ENCODE peak calls at places on chromosomes 1 and 21, in six cellular contexts. I is heart right ventricle; R is lower lobe of right lung; L is ovary; Y is CD8-positive, alpha-beta T cell; X is foreskin keratinocyte. N is an unnamed sample. For H3K27me3, the result is how much of the 10 kb centered on the place peaks cover.

GRCh38 chr1:160829766-160830165 is 32.9 kb downstream of the CD244 start:
- DNase-seq in Y (no peak), X (no peak), L (no peak), R (no peak), I (no peak), N (no peak)

GRCh38 chr21:31383770-31384169 is 39.7 kb upstream of the TIAM1 start:
- DNase-seq in I (no peak), L (no peak), Y (no peak), R (no peak), X (no peak), N (no peak)

GRCh38 chr1:158686430-158687009 is at the start of gene SPTA1:
- DNase-seq in L (no peak), R (no peak), X (no peak), Y (no peak), I (no peak), N (no peak)

GRCh38 chr1:157249326-157249725 is 111.1 kb upstream of the ETV3 start:
- DNase-seq in X (peak), R (no peak), Y (no peak), I (no peak), L (no peak), N (no peak)

GRCh38 chr21:40660461-40660860 is 186.5 kb downstream of the DSCAM start:
- DNase-seq in Y (no peak), I (no peak), L (no peak), X (no peak), R (no peak), N (no peak)

GRCh38 chr1:175864625-175865024 is 121.2 kb upstream of the TNR start:
- DNase-seq in L (no peak), R (no peak), Y (no peak), I (no peak), X (no peak), N (no peak)

GRCh38 chr1:80624682-80625081 is 1176.1 kb upstream of the ADGRL2 start:
- DNase-seq in Y (no peak), I (no peak), L (no peak), R (no peak), X (peak), N (no peak)

GRCh38 chr1:186845581-186846210 is 16.9 kb downstream of the PLA2G4A start:
- DNase-seq in L (no peak), X (no peak), Y (no peak), R (no peak), I (no peak), N (no peak)

GRCh38 chr21:41204736-41205135 is 36.8 kb downstream of the BACE2 start:
- DNase-seq in R (no peak), X (no peak), I (no peak), L (no peak), Y (no peak), N (no peak)

GRCh38 chr1:100799954-100800612 is 80.5 kb downstream of the VCAM1 start:
- DNase-seq in Y (no peak), R (no peak), I (no peak), L (no peak), X (no peak), N (no peak)

GRCh38 chr21:43805275-43805800 is 16.0 kb downstream of the RRP1 start:
- DNase-seq in I (no peak), R (peak), L (no peak), Y (no peak), X (no peak), N (no peak)

GRCh38 chr1:17440074-17440826 is 773 bp upstream of the RCC2 start:
- DNase-seq in X (no peak), Y (no peak), R (no peak), I (no peak), L (no peak), N (no peak)

GRCh38 chr1:197180252-197180878 is 33.9 kb upstream of the ASPM start:
- DNase-seq in Y (no peak), I (no peak), X (peak), R (no peak), L (no peak), N (no peak)

GRCh38 chr1:10431065-10431730 is 965 bp downstream of the CENPS start:
- DNase-seq in R (no peak), I (no peak), X (no peak), L (no peak), Y (no peak), N (no peak)

GRCh38 chr1:79128726-79129125 is 122.2 kb upstream of the ADGRL4 start:
- DNase-seq in L (no peak), X (peak), Y (no peak), I (no peak), R (no peak), N (peak)

GRCh38 chr21:38925923-38926322 is 120.2 kb downstream of the ETS2 start:
- DNase-seq in L (peak), Y (no peak), X (peak), R (no peak), I (peak), N (peak)

GRCh38 chr1:233904979-233905415 is 521 bp downstream of the SLC35F3 start:
- DNase-seq in X (no peak), R (no peak), Y (no peak), I (no peak), L (no peak), N (no peak)

GRCh38 chr1:62038594-62039284 is 155.9 kb upstream of the L1TD1 start:
- DNase-seq in R (no peak), Y (no peak), L (no peak), X (no peak), I (no peak), N (no peak)

GRCh38 chr1:11881749-11882441 is 23.1 kb upstream of the NPPB start:
- DNase-seq in Y (no peak), I (no peak), X (no peak), L (no peak), R (no peak), N (no peak)

GRCh38 chr1:23422313-23422877 is 2.2 kb downstream of the TCEA3 start:
- DNase-seq in X (peak), L (peak), Y (peak), I (peak), R (peak), N (no peak)

GRCh38 chr1:235902638-235903542 is 36.2 kb upstream of the LYST start:
- DNase-seq in L (no peak), X (no peak), R (peak), Y (no peak), I (no peak), N (peak)

GRCh38 chr1:157312270-157312812 is 174.1 kb upstream of the ETV3 start:
- DNase-seq in I (no peak), L (no peak), R (no peak), X (no peak), Y (no peak), N (no peak)

GRCh38 chr1:55885619-55886018 is 670.5 kb upstream of the USP24 start:
- DNase-seq in L (no peak), R (no peak), I (no peak), Y (no peak), X (no peak), N (no peak)

GRCh38 chr1:17729248-17729647 is 25.9 kb upstream of the ACTL8 start:
- DNase-seq in X (no peak), R (no peak), Y (no peak), L (no peak), I (no peak), N (no peak)

DNA sequence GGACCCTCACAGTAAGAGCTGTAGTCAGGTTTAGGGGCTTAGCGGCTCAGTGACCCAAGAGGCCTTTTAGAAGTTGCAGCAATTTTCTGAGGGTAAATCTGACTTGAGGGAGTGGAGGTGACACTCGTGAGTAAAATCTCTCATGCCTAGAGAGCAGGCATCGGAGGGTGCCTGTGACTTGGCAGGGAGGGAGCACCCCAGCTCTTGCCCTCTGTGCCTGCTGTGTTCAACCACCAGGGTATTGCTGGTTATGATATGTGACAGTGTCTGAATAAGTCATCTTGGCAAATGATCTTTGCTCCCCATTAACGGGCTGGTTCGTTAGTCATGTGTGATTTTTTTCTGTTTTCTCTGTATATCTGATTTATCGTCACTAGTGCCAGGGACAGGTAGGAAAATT is 5.9 kb downstream of the MAN1C1 start:
- DNase-seq in I (no peak), R (no peak), X (no peak), Y (peak), L (no peak), N (no peak)
- H3K27me3 ChIP-seq in I (under half), R (under half), X (half or more), Y (under half), L (under half), N (under half)

DNA sequence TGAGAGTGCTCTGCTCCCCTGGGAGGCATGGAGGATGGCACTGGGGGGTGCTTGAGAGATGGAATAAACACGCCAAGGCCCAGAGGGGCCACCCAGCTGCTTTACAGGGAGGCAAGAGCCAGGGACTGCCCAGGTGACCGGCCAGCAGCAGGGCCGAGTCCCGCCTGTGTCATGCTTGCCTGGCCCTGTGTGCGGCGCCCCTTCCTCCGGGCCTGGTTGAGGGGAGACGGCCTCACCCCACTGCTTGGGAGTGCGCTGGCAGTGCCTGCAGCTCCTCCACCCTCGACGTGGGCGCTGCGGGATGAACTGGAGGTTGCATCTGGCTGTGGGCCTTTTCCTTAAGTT is 33.1 kb upstream of the COL6A2 start:
- DNase-seq in R (peak), L (peak), I (no peak), X (no peak), Y (peak), N (no peak)
- H3K27me3 ChIP-seq in R (half or more), L (under half), I (under half), X (under half), Y (under half), N (under half)

GRCh38 chr1:54499097-54500029 is 48.7 kb upstream of the ACOT11 start:
- DNase-seq in R (no peak), Y (peak), L (peak), I (no peak), X (no peak), N (no peak)
- H3K27me3 ChIP-seq in R (under half), Y (under half), L (under half), I (under half), X (under half), N (under half)

GRCh38 chr1:181972256-181972655 is 89.3 kb downstream of the ZNF648 start:
- DNase-seq in X (no peak), I (no peak), Y (no peak), L (no peak), R (no peak), N (no peak)

GRCh38 chr1:181969902-181970301 is 91.6 kb downstream of the ZNF648 start:
- DNase-seq in X (no peak), I (no peak), Y (no peak), R (no peak), L (no peak), N (no peak)

GRCh38 chr1:181971424-181971823 is 90.1 kb downstream of the ZNF648 start:
- DNase-seq in I (no peak), L (no peak), R (no peak), Y (no peak), X (no peak), N (no peak)
- H3K27me3 ChIP-seq in I (under half), L (under half), R (under half), Y (under half), X (under half), N (under half)

GRCh38 chr1:147076442-147076841 is 95.8 kb downstream of the PRKAB2 start:
- DNase-seq in I (no peak), R (no peak), X (no peak), Y (no peak), L (no peak), N (no peak)

GRCh38 chr1:147071142-147071541 is 101.1 kb downstream of the PRKAB2 start:
- DNase-seq in L (no peak), Y (no peak), X (no peak), R (no peak), I (no peak), N (no peak)

GRCh38 chr1:147073062-147073432 is 99.2 kb downstream of the PRKAB2 start:
- DNase-seq in L (no peak), X (no peak), Y (no peak), R (no peak), I (no peak), N (no peak)

GRCh38 chr1:147077081-147077480 is 95.2 kb downstream of the PRKAB2 start:
- DNase-seq in X (no peak), R (no peak), Y (no peak), L (no peak), I (no peak), N (no peak)

DNA sequence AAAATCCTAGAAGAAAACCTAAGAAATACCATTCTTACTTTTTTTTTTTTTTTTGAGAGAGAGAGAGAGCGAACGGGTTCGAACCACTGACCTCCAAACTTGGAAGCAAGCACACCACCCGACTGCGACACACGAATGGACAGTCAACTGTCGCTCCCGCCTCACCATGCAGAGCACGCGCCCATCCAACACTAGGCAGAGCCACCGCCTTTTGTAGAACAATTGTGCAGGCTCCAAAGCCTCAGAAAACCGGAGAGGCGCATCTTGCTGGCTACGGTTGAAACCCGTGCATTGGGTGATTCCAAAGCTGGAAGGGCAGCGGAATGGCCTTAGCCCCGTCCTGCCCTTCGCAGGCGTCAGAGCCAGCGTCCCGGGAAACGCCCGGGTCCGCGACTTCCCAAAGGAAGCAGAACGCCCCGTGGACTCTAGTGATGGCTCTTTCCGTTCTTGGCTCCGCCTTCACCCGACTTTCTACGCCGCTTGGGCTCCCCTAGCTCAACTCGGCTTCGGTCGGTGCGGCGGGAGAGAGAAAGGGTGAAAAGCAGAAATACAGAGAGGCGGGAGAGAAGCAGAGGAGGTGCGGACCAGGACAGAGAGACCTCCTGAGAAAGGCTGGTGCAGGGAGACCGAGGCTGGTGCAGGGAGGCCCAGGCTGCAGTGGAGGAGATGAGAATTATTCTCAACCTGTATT is 99.8 kb downstream of the PRKAB2 start:
- DNase-seq in X (peak), Y (no peak), L (no peak), R (no peak), I (no peak), N (no peak)
- H3K27me3 ChIP-seq in X (half or more), Y (under half), L (under half), R (half or more), I (half or more), N (under half)

GRCh38 chr1:151814971-151815545 is 9.8 kb upstream of the LINGO4 start:
- DNase-seq in R (no peak), L (no peak), Y (no peak), I (no peak), X (no peak), N (no peak)

GRCh38 chr1:151816548-151816947 is 11.3 kb upstream of the LINGO4 start:
- DNase-seq in R (no peak), X (no peak), Y (no peak), L (no peak), I (no peak), N (no peak)

GRCh38 chr1:151814426-151814825 is 9.2 kb upstream of the LINGO4 start:
- DNase-seq in Y (no peak), I (no peak), X (no peak), L (no peak), R (no peak), N (no peak)

GRCh38 chr1:151816964-151817730 is 11.9 kb upstream of the LINGO4 start:
- DNase-seq in Y (no peak), L (no peak), X (peak), I (no peak), R (no peak), N (no peak)

DNA sequence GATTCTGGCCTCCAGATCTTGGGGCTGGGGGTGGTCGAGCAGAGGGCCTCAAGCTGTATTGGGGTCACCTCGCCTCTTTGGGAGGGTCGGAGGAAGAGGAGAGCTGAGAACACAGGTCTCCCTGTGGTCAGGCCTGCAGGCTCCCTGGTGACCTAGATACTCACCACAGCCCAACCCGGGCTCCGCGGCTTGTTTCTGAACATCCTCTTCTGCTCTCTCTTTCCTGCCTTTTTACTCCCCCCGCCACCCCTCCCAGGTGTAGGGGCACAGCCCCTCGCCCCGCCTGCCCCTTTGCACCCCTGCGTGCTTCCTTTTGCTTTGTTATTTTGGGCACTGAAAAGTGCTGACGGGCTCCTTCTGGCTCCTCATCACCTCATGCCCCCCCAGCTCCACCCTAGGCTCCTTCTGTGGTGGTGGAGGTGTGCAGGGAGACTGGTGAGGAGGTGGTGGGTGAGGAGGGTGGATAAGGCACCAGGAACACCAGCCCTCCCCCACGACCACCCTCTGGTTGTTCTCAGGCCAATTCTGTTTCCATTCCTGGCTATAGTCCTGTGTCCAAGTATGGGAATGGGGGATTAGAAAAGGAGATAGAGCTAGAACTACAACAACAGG is 10.6 kb upstream of the LINGO4 start:
- DNase-seq in X (no peak), I (no peak), R (no peak), Y (peak), L (no peak), N (no peak)
- H3K27me3 ChIP-seq in X (under half), I (under half), R (under half), Y (under half), L (under half), N (under half)

DNA sequence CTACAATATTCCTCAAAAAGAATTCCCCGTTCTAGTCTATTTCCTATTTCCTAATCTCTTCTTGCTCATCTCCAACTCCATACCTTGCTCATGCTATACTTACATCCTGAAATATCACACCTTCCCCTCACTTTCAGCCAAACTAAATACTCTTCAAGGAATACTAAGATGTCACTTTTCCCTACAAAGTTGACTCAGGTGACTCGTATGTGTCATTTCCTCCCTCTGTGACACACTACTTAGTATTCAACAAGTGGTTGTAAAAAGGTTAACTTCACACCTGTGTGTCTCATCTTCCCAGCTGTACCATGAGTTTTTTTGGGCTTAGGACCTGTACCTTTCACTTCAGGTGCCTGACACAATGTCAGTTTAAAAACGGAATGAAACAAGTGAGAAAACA is 81.9 kb upstream of the LBR start:
- DNase-seq in X (peak), L (no peak), I (no peak), Y (no peak), R (no peak), N (no peak)
- H3K27me3 ChIP-seq in X (under half), L (under half), I (under half), Y (under half), R (under half), N (under half)

GRCh38 chr1:22334860-22335550 is 116.6 kb upstream of the ZBTB40 start:
- DNase-seq in R (no peak), I (no peak), X (no peak), Y (no peak), L (no peak), N (no peak)
- H3K27me3 ChIP-seq in R (under half), I (under half), X (under half), Y (under half), L (under half), N (under half)

GRCh38 chr1:156134716-156135435 is 18.5 kb upstream of the SEMA4A start:
- DNase-seq in Y (no peak), X (no peak), L (peak), I (no peak), R (no peak), N (no peak)

GRCh38 chr1:156135930-156136871 is 17.2 kb upstream of the SEMA4A start:
- DNase-seq in I (no peak), X (no peak), L (no peak), R (no peak), Y (no peak), N (no peak)

GRCh38 chr1:156136970-156137483 is 16.4 kb upstream of the SEMA4A start:
- DNase-seq in X (no peak), L (no peak), Y (no peak), R (no peak), I (no peak), N (no peak)

GRCh38 chr1:156140879-156141707 is 12.3 kb upstream of the SEMA4A start:
- DNase-seq in Y (no peak), X (no peak), L (peak), I (no peak), R (no peak), N (no peak)

DNA sequence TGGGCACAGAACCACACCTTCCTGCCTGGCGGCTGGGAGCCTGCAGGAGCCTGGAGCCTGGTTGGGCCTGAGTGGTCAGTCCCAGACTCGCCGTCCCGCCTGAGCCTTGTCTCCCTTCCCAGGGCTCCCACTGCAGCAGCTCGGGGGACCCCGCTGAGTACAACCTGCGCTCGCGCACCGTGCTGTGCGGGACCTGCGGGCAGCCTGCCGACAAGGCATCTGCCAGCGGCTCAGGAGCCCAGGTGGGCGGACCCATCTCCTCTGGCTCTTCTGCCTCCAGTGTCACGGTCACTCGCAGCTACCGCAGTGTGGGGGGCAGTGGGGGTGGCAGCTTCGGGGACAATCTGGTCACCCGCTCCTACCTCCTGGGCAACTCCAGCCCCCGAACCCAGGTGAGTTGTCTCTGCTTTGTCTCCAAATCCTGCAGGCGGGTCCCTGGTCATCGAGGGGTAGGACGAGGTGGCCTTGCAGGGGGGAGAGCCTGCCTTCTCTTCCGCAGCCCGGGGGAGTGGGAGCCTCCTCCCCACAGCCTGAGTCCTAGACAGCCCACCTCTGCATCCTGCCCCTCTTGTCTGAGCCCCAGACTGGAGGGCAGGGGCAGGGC is 14.9 kb upstream of the SEMA4A start:
- DNase-seq in Y (no peak), I (no peak), R (no peak), X (no peak), L (no peak), N (no peak)
- H3K27me3 ChIP-seq in Y (under half), I (under half), R (under half), X (under half), L (under half), N (under half)

N was measured in BJ.